ENCODE peak calls at places on chromosomes 16 and 17, in eight cellular contexts. O is H1, M is stomach, X is kidney, C is neural crest cell, T is heart left ventricle, S is WERI-Rb-1, W is fibroblast of the aortic adventitia. Q is an unnamed sample.

GRCh38 chr17:7475764-7476422 is 3.5 kb downstream of the ZBTB4 start:
- DNase-seq in O (no peak), M (no peak), X (peak), C (no peak), T (peak), S (no peak), W (peak), Q (no peak)

GRCh38 chr17:72560303-72561247 is 439.8 kb downstream of the SOX9 start:
- DNase-seq in O (peak), M (peak), X (no peak), C (peak), T (no peak), S (peak), W (peak), Q (peak)

GRCh38 chr16:58515871-58516767 is 802 bp downstream of the SETD6 start:
- DNase-seq in O (peak), M (peak), X (peak), C (no peak), T (no peak), S (no peak), W (no peak), Q (no peak)

GRCh38 chr17:60153606-60154355 is 4.0 kb downstream of the CA4 start:
- DNase-seq in O (no peak), M (no peak), X (peak), C (no peak), T (no peak), S (peak), W (peak), Q (no peak)

GRCh38 chr16:4664538-4665418 is 28.6 kb upstream of the NUDT16L1 start:
- DNase-seq in O (no peak), M (peak), X (no peak), C (no peak), T (no peak), S (peak), W (no peak), Q (peak)

GRCh38 chr17:19238167-19238505 is 970 bp downstream of the EPN2 start:
- DNase-seq in O (peak), M (peak), X (peak), C (no peak), T (peak), S (peak), W (peak), Q (peak)

GRCh38 chr16:19331794-19332193 is 46.3 kb downstream of the CLEC19A start:
- DNase-seq in O (no peak), M (no peak), X (no peak), C (no peak), T (no peak), S (no peak), W (no peak), Q (no peak)

GRCh38 chr17:35089846-35090193 is 26.3 kb upstream of the RFFL start:
- DNase-seq in O (no peak), M (no peak), X (no peak), C (no peak), T (no peak), S (no peak), W (no peak), Q (no peak)

GRCh38 chr16:67490330-67491096 is 7.2 kb upstream of the AGRP start:
- DNase-seq in O (no peak), M (no peak), X (no peak), C (no peak), T (no peak), S (no peak), W (peak), Q (no peak)

GRCh38 chr16:27243725-27244362 is 24.7 kb downstream of the NSMCE1 start:
- DNase-seq in O (no peak), M (no peak), X (peak), C (no peak), T (no peak), S (no peak), W (no peak), Q (no peak)

GRCh38 chr16:55155815-55156214 is 168.2 kb upstream of the IRX6 start:
- DNase-seq in O (no peak), M (no peak), X (no peak), C (no peak), T (no peak), S (no peak), W (no peak), Q (no peak)
- TF ChIP-seq CTCF in O (peak), M (no peak), X (no peak), C (no peak), T (no peak), S (no peak), W (no peak), Q (no peak)

DNA sequence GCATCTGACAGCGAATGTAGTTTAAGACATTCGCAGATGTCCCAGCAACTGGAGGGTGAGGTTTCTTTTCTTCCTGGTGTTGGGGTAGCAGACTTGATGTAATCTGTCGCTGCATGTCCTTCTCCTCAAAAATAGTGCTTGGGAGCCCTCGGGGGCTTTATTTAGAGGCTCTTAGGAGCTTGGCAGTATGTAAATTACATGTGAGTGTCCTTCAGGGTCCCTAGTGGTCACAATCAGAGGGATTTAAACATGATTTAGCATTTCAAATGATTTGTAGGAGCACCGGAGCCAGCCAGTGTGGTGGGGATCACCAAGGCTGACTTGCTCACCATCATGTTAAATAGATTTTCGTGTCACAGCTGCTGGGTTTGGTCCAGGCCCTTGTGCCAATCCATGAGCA is 8.8 kb upstream of the SALL1 start:
- DNase-seq in O (peak), M (no peak), X (no peak), C (no peak), T (no peak), S (no peak), W (no peak), Q (no peak)
- TF ChIP-seq CTCF in O (no peak), M (no peak), X (no peak), C (no peak), T (no peak), S (no peak), W (no peak), Q (no peak)

GRCh38 chr17:48374650-48375230 is 55.3 kb downstream of the SKAP1 start:
- DNase-seq in O (peak), M (peak), X (no peak), C (no peak), T (no peak), S (peak), W (no peak), Q (no peak)
- TF ChIP-seq CTCF in O (peak), M (no peak), X (peak), C (peak), T (peak), S (peak), W (peak), Q (peak)

GRCh38 chr17:62865586-62865985 is 57.5 kb upstream of the MARCHF10 start:
- DNase-seq in O (peak), M (no peak), X (no peak), C (no peak), T (no peak), S (no peak), W (no peak), Q (no peak)
- TF ChIP-seq CTCF in O (no peak), M (no peak), X (no peak), C (no peak), T (no peak), S (no peak), W (no peak), Q (no peak)

GRCh38 chr16:11254913-11255736 is 879 bp downstream of the SOCS1 start:
- DNase-seq in O (no peak), M (peak), X (peak), C (peak), T (no peak), S (peak), W (peak), Q (no peak)

GRCh38 chr16:11252482-11252931 is 3.5 kb downstream of the SOCS1 start:
- DNase-seq in O (no peak), M (no peak), X (no peak), C (no peak), T (no peak), S (no peak), W (no peak), Q (no peak)

GRCh38 chr16:11255737-11256656 is at the start of gene SOCS1:
- DNase-seq in O (peak), M (peak), X (peak), C (peak), T (peak), S (peak), W (peak), Q (peak)

GRCh38 chr16:11253009-11253994 is 2.7 kb downstream of the SOCS1 start:
- DNase-seq in O (no peak), M (no peak), X (no peak), C (no peak), T (no peak), S (no peak), W (peak), Q (no peak)

GRCh38 chr16:11253995-11254912 is 1.8 kb downstream of the SOCS1 start:
- DNase-seq in O (no peak), M (no peak), X (peak), C (no peak), T (no peak), S (no peak), W (no peak), Q (no peak)
- TF ChIP-seq CTCF in O (no peak), M (no peak), X (no peak), C (no peak), T (no peak), S (no peak), W (no peak), Q (no peak)